ENCODE peak calls at places on chromosomes 4 and X, in nine cellular contexts. N is cardiac fibroblast, O is endothelial cell, R is neural crest cell, P is ascending aorta, L is pancreas, F is GM23338, X is fibroblast of pulmonary artery, H is heart left ventricle. B is an unnamed sample.

GRCh38 chr4:38804654-38805295 is at the start of gene TLR1:
- DNase-seq in N (peak), O (no peak), R (no peak), P (no peak), L (no peak), F (peak), X (peak), H (no peak), B (no peak)

GRCh38 chr4:170025523-170026252 is 507 bp downstream of the MFAP3L start:
- DNase-seq in N (no peak), O (peak), R (peak), P (no peak), L (peak), F (peak), X (peak), H (no peak), B (no peak)

GRCh38 chr4:72319596-72319995 is 249.4 kb downstream of the ADAMTS3 start:
- DNase-seq in N (peak), O (no peak), R (no peak), P (no peak), L (no peak), F (no peak), X (peak), H (no peak), B (no peak)

GRCh38 chr4:25425361-25425760 is 48.3 kb downstream of the ANAPC4 start:
- DNase-seq in N (peak), O (no peak), R (no peak), P (no peak), L (no peak), F (no peak), X (peak), H (no peak), B (no peak)

GRCh38 chrX:80648023-80648422 is 161.7 kb downstream of the BRWD3 start:
- DNase-seq in N (peak), O (no peak), R (no peak), P (no peak), L (no peak), F (peak), X (peak), H (no peak), B (no peak)

GRCh38 chr4:98747659-98748091 is 89.3 kb upstream of the TSPAN5 start:
- DNase-seq in N (no peak), O (no peak), R (no peak), P (no peak), L (no peak), F (peak), X (no peak), H (no peak), B (no peak)

GRCh38 chr4:105990933-105991332 is 95.7 kb downstream of the NPNT start:
- DNase-seq in N (peak), O (no peak), R (no peak), P (peak), L (peak), F (no peak), X (peak), H (peak), B (no peak)

GRCh38 chr4:74838746-74839370 is 44.5 kb upstream of the BTC start:
- DNase-seq in N (peak), O (no peak), R (no peak), P (no peak), L (no peak), F (no peak), X (peak), H (no peak), B (no peak)

GRCh38 chr4:120916937-120917336 is 5.6 kb downstream of the PRDM5 start:
- DNase-seq in N (no peak), O (no peak), R (no peak), P (no peak), L (no peak), F (peak), X (no peak), H (no peak), B (no peak)

GRCh38 chr4:123816462-123816861 is 419.9 kb downstream of the SPRY1 start:
- DNase-seq in N (no peak), O (no peak), R (no peak), P (no peak), L (no peak), F (peak), X (no peak), H (no peak), B (no peak)

GRCh38 chrX:9149831-9150230 is 115.9 kb upstream of the FAM9B start:
- DNase-seq in N (peak), O (no peak), R (no peak), P (no peak), L (no peak), F (no peak), X (peak), H (no peak), B (no peak)

GRCh38 chr4:109947918-109948317 is 35.2 kb downstream of the EGF start:
- DNase-seq in N (no peak), O (no peak), R (no peak), P (no peak), L (no peak), F (no peak), X (no peak), H (no peak), B (no peak)

GRCh38 chrX:24759786-24760185 is 66.1 kb downstream of the POLA1 start:
- DNase-seq in N (no peak), O (no peak), R (no peak), P (no peak), L (no peak), F (no peak), X (no peak), H (no peak), B (no peak)

GRCh38 chrX:77167993-77168392 is 279.2 kb upstream of the FGF16 start:
- DNase-seq in N (peak), O (no peak), R (no peak), P (peak), L (no peak), F (no peak), X (peak), H (no peak), B (no peak)

GRCh38 chrX:344371-344901 is 25.8 kb upstream of the GTPBP6 start:
- DNase-seq in N (no peak), O (no peak), R (no peak), P (peak), L (peak), F (no peak), X (no peak), H (peak), B (no peak)

GRCh38 chr4:89914609-89915008 is 20.0 kb downstream of the MMRN1 start:
- DNase-seq in N (no peak), O (no peak), R (no peak), P (no peak), L (no peak), F (no peak), X (no peak), H (no peak), B (no peak)

GRCh38 chrX:68940601-68941000 is 111.8 kb downstream of the EFNB1 start:
- DNase-seq in N (no peak), O (no peak), R (no peak), P (no peak), L (no peak), F (no peak), X (no peak), H (no peak), B (no peak)

GRCh38 chr4:2696423-2696822 is 59.7 kb downstream of the TNIP2 start:
- DNase-seq in N (no peak), O (no peak), R (no peak), P (no peak), L (no peak), F (no peak), X (no peak), H (no peak), B (peak)

GRCh38 chr4:185640809-185641675 is 105.7 kb upstream of the PDLIM3 start:
- DNase-seq in N (peak), O (no peak), R (no peak), P (no peak), L (no peak), F (peak), X (peak), H (no peak), B (no peak)

GRCh38 chrX:19388064-19388679 is 44.4 kb downstream of the PDHA1 start:
- DNase-seq in N (no peak), O (no peak), R (no peak), P (no peak), L (no peak), F (no peak), X (no peak), H (no peak), B (no peak)

GRCh38 chr4:188201851-188202250 is 62.6 kb downstream of the TRIML1 start:
- DNase-seq in N (no peak), O (no peak), R (no peak), P (no peak), L (no peak), F (no peak), X (no peak), H (no peak), B (no peak)
- TF ChIP-seq CTCF in N (no peak), O (no peak), R (no peak), P (no peak), L (no peak), F (no peak), X (no peak), H (no peak), B (no peak)

DNA sequence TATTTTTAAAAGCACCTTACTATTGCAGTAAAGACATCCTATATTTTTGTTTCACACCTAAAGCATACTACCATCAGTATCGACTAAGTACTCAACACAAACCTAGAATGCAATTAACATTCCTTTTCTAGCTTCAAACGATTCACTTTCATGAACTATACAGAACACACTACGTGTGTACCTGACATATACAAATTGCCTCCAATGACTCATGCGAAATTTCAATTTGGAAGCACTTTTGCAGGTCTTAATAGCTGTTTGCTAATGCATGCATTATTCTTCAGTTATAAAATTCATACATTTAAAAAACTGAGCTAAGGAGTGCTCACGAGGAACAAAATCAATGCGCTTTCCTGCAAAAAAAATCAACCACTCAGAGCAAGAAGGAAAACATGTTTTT is 19.7 kb upstream of the GPM6B start:
- DNase-seq in N (no peak), O (no peak), R (no peak), P (no peak), L (no peak), F (no peak), X (no peak), H (no peak), B (no peak)
- TF ChIP-seq CTCF in N (no peak), O (no peak), R (no peak), P (no peak), L (no peak), F (no peak), X (no peak), H (no peak), B (no peak)

GRCh38 chrX:105190252-105190853 is 30.1 kb downstream of the TEX13A start:
- DNase-seq in N (peak), O (peak), R (peak), P (no peak), L (no peak), F (peak), X (peak), H (no peak), B (peak)

GRCh38 chrX:105189093-105189492 is 31.4 kb downstream of the TEX13A start:
- DNase-seq in N (no peak), O (no peak), R (no peak), P (no peak), L (no peak), F (no peak), X (no peak), H (no peak), B (no peak)

DNA sequence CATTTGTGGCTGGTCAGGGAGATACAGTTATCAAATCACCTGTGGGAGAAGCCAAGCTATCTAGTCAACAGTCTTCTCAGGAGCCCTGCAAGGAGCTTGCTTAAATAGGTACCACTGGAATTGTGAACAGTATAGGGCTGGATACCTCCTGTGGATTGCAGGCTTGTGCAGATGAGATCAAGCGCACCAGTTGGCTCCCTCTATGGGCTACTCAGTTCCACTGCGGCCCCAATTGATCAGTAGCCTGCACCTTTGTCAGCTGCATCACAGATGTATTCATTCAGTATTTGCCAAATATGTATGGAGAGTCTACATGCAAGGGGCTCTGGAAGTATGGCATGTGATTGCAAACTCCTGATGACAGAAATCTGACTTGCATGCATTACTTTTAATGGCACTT is 28.6 kb downstream of the TEX13A start:
- DNase-seq in N (peak), O (peak), R (no peak), P (no peak), L (no peak), F (peak), X (peak), H (no peak), B (peak)
- TF ChIP-seq CTCF in N (peak), O (no peak), R (peak), P (peak), L (no peak), F (peak), X (peak), H (no peak), B (peak)

DNA sequence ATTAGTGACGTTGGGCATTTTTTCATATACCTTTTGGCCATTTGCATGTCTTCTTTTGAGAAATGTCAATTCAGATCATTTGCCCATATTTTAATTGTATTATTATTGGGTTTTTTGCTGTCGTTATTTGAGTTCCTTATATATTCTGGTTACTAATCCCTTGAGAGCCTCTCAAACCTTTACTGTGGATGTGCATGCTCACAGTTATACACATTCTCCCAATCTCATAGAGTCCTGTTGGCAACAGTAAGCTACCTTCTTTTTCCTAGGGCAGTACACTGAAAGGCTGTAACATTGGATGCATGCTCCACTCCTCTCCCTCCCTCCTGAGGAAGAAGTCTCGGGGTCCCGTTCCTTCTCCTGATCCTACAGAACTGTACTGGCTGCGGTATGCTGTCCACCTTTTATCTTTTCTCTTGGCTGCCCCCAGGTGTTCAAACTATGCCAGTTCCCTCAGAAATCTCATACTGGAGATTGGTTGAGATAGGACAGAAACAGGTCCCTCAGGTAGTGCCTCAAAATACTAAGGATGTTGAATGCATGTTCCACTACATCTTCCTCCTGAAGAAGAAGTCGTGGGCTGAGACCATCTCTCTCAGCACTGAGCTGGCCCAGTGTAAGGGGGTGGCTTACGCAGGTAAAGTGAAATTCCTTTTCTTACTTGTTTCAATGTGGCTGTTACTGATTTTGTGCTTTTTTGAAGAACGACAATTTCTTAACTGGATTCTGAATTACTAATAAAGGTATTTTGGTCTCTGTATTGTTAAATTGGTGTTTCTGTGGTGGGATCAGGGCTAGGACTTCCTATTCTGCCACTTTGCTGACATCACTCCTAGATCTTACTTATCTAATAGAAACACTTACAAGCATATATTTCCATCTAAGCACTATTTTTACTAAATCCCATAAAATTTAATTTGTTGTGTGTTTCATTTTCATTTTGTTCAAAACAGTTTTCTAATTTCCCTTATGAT is 145.4 kb upstream of the HUWE1 start:
- DNase-seq in N (peak), O (peak), R (peak), P (no peak), L (no peak), F (peak), X (peak), H (no peak), B (peak)
- TF ChIP-seq CTCF in N (peak), O (no peak), R (peak), P (no peak), L (peak), F (peak), X (peak), H (peak), B (peak)

GRCh38 chrX:109632906-109633504 is 8.0 kb upstream of the KCNE5 start:
- DNase-seq in N (peak), O (peak), R (peak), P (no peak), L (no peak), F (peak), X (peak), H (no peak), B (peak)
- TF ChIP-seq CTCF in N (peak), O (peak), R (peak), P (peak), L (no peak), F (peak), X (peak), H (peak), B (peak)

DNA sequence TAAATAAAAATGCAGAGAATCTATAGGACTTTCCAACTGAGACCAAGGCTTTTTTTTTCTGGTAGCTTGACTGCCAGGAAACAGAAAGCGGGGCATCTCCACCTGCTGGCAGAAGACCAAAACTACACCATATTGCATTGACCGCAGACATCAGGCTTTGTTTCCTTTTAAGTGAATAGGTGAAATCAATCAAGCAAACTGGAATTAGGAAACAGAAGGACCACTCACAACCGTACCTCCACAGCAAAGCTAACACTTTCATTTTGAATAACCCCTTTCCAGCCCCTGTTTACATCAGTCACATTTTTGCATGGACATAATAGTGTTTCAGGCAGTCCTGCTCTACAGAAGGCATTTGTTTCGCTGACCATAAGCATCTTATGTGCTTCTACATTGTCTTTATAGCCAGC is 218.2 kb downstream of the IDS start:
- DNase-seq in N (peak), O (peak), R (peak), P (no peak), L (peak), F (peak), X (peak), H (no peak), B (peak)
- TF ChIP-seq CTCF in N (peak), O (peak), R (peak), P (peak), L (peak), F (peak), X (peak), H (peak), B (peak)

B was measured in nephron progenitor cell.